ENCODE peak calls at places on chromosomes 5 and 9, in four cellular contexts. Y is A673, T is fibroblast of pulmonary artery, K is ovary. A is an unnamed sample.

GRCh38 chr5:97134634-97135033 is 7.8 kb downstream of the LIX1 start:
- DNase-seq in Y (no peak), T (no peak), K (no peak), A (no peak)

GRCh38 chr5:131379723-131380122 is 115.9 kb downstream of the CDC42SE2 start:
- DNase-seq in Y (peak; percentile 58), T (peak; percentile 95), K (no peak), A (no peak)

GRCh38 chr5:35857606-35858205 is 1.0 kb downstream of the IL7R start:
- DNase-seq in Y (peak; percentile 89), T (peak; percentile 55), K (no peak), A (peak; percentile 67)

GRCh38 chr9:72898784-72899733 is 53.8 kb downstream of the ALDH1A1 start:
- DNase-seq in Y (no peak), T (no peak), K (no peak), A (no peak)

GRCh38 chr9:95459867-95460626 is 56.7 kb downstream of the PTCH1 start:
- DNase-seq in Y (no peak), T (no peak), K (no peak), A (no peak)

GRCh38 chr5:58497956-58498942 is 7.0 kb downstream of the GAPT start:
- DNase-seq in Y (peak; percentile 48), T (peak; percentile 63), K (no peak), A (peak; percentile 53)

GRCh38 chr5:143568105-143568504 is 164.6 kb upstream of the NR3C1 start:
- DNase-seq in Y (no peak), T (no peak), K (no peak), A (no peak)

GRCh38 chr9:123725389-123725788 is 204.5 kb downstream of the DENND1A start:
- DNase-seq in Y (no peak), T (no peak), K (no peak), A (peak; percentile 30)

GRCh38 chr9:26975728-26976707 is 19.8 kb downstream of the IFT74 start:
- DNase-seq in Y (peak; percentile 52), T (peak; percentile 48), K (no peak), A (peak; percentile 81)

GRCh38 chr9:111037744-111038335 is 430 bp downstream of the LPAR1 start:
- DNase-seq in Y (peak; percentile 53), T (peak; percentile 40), K (peak; percentile 69), A (peak; percentile 25)

GRCh38 chr5:30100929-30101328 is 1092.6 kb upstream of the CDH6 start:
- DNase-seq in Y (peak; percentile 32), T (no peak), K (no peak), A (peak; percentile 1)

GRCh38 chr9:87007711-87008360 is 60.5 kb upstream of the GAS1 start:
- DNase-seq in Y (no peak), T (peak; percentile 21), K (no peak), A (peak; percentile 26)

GRCh38 chr5:39775058-39775457 is 350.3 kb upstream of the DAB2 start:
- DNase-seq in Y (no peak), T (peak; percentile 71), K (no peak), A (peak; percentile 48)

GRCh38 chr5:68823301-68823700 is 270.5 kb upstream of the SLC30A5 start:
- DNase-seq in Y (no peak), T (no peak), K (no peak), A (no peak)

GRCh38 chr5:109721741-109722140 is 32.0 kb downstream of the MAN2A1 start:
- DNase-seq in Y (no peak), T (no peak), K (no peak), A (no peak)

GRCh38 chr5:127988149-127988755 is 95.3 kb upstream of the SLC12A2 start:
- DNase-seq in Y (peak; percentile 72), T (peak; percentile 95), K (no peak), A (peak; percentile 89)

GRCh38 chr9:99231708-99232107 is 9.6 kb downstream of the SEC61B start:
- DNase-seq in Y (peak; percentile 37), T (peak; percentile 29), K (no peak), A (no peak)

GRCh38 chr9:98831636-98832035 is 24.2 kb downstream of the GALNT12 start:
- DNase-seq in Y (no peak), T (no peak), K (no peak), A (no peak)

GRCh38 chr5:16852251-16853005 is 83.7 kb downstream of the MYO10 start:
- DNase-seq in Y (no peak), T (no peak), K (no peak), A (no peak)

GRCh38 chr5:65482280-65482726 is 583 bp upstream of the ADAMTS6 start:
- DNase-seq in Y (peak; percentile 21), T (peak; percentile 61), K (no peak), A (peak; percentile 76)

GRCh38 chr5:53069626-53070025 is 39.9 kb downstream of the MOCS2 start:
- DNase-seq in Y (no peak), T (peak; percentile 88), K (no peak), A (peak; percentile 80)

GRCh38 chr9:69577123-69577522 is 95.0 kb downstream of the APBA1 start:
- DNase-seq in Y (no peak), T (no peak), K (no peak), A (no peak)

GRCh38 chr5:55421074-55421529 is 113.3 kb downstream of the MTREX start:
- DNase-seq in Y (no peak), T (no peak), K (no peak), A (no peak)

GRCh38 chr9:117413346-117414219 is 1.3 kb downstream of the ASTN2 start:
- DNase-seq in Y (peak; percentile 23), T (no peak), K (no peak), A (no peak)

GRCh38 chr5:10329421-10329807 is 21.7 kb upstream of the CMBL start:
- DNase-seq in Y (no peak), T (no peak), K (no peak), A (no peak)

GRCh38 chr9:126448865-126449577 is 122.4 kb downstream of the MVB12B start:
- DNase-seq in Y (no peak), T (no peak), K (no peak), A (no peak)

GRCh38 chr5:6574537-6574936 is 58.3 kb downstream of the NSUN2 start:
- DNase-seq in Y (peak; percentile 23), T (no peak), K (no peak), A (no peak)

DNA sequence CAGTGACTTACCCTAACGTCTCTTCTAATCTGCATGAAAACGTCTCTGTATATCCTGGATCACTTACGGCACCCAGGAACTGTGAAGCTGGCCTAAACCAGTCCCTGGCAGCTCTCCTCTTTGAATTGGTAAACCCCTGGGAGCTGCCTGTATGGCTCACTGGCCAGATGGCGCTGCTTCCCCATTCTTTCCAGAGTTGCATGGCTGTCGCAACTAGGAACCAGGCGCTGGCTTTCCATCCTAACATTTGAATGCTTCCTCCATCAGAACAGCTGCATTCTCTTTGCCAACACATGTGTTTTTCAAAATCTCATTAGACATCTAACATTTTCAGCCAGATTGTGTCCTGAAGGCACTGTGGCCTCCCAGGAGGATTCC is 8.0 kb upstream of the PCA3 start:
- DNase-seq in Y (peak; percentile 32), T (peak; percentile 38), K (no peak), A (peak; percentile 40)
- TF ChIP-seq CTCF in Y (peak; percentile 42), T (peak; percentile 19), K (no peak), A (peak; percentile 8)

GRCh38 chr5:24539625-24540024 is 105.2 kb downstream of the CDH10 start:
- DNase-seq in Y (peak; percentile 89), T (peak; percentile 13), K (no peak), A (no peak)

GRCh38 chr5:24538345-24538744 is 106.4 kb downstream of the CDH10 start:
- DNase-seq in Y (no peak), T (no peak), K (no peak), A (no peak)

GRCh38 chr5:24530907-24531306 is 113.9 kb downstream of the CDH10 start:
- DNase-seq in Y (no peak), T (no peak), K (no peak), A (no peak)

GRCh38 chr5:24535646-24536045 is 109.1 kb downstream of the CDH10 start:
- DNase-seq in Y (peak; percentile 48), T (no peak), K (no peak), A (no peak)
- TF ChIP-seq CTCF in Y (peak; percentile 59), T (no peak), K (no peak), A (no peak)

DNA sequence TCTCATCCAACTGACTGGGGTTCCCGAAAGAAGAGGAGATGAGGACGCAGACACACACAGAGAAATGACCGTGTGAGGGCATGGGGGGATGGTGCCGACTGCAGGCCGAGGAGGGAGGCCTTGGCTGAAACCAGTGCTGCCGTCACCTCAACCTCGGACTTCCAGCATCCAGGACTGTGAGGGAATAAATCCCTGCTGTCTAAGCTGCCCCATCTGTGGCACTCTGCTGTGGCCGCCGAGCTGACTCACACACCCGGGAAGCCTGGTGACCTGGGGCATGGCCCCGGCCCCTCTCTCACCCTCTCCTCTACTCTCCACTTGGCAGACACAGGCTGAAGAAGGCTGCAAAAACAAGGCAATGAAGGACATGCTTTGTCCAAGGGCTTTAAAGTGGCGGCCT is 4.4 kb upstream of the COL5A1 start:
- DNase-seq in Y (no peak), T (no peak), K (peak; percentile 26), A (no peak)
- TF ChIP-seq CTCF in Y (no peak), T (no peak), K (no peak), A (no peak)

DNA sequence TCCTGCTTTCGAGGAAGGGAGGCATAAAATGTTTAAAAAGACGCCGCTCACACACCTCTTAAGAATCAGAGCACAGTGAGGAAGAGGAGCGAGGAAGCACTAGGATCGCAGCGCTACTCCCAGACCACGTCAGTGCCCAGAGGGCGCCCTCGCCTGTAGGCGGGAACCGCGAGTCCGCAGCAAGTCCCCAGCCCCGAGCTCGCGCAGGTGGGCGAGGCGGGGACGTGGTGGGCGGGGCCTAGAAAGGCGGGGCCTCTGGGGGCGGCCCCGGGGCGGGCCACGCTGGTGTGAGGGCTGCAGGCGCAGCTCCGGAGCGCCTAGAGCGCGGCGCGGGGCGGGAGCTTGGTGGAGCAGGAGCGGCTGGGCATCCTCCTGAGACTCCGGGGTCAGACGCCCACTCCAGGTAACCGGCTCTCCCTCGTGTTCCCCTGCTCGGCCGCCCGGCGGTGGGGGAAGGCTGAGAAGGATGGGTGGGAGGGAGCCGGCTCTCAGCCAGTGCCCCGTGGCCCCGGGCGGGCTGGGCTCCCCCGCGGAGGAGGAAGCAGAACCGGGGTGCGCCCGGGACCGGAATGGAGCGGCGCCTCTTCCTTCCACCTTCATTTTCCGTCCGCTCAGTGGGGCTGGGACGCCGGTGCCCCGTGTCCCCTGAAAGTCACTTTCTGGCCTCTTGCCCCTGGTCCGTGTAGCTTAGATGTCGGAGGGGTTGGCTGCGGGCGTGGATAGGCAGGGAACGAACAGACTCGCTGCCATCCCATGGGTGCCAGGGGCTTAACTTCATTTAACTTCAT is at the start of gene GCNT1:
- DNase-seq in Y (peak; percentile 60), T (peak; percentile 79), K (peak; percentile 75), A (peak; percentile 67)
- TF ChIP-seq CTCF in Y (peak; percentile 31), T (peak; percentile 26), K (no peak), A (peak; percentile 32)

DNA sequence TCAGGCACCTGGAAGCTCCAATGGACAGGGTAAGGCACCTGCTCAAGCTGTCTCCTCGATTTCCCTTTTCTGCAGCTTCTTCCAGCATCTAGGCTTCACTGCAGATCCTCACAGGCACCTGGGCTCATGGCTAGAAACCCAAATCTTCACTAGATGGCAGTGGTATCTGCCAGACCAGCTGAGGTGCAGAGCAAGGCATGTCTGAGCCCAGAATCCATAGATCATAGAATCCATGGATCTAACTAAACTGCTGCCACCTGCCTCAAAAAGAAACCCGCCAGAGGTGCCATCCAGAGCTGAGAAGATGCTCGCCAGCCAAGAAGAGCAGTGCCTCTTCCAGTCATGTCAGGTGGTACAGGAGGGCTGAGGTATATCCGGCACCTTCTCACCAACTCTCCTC is 6.9 kb downstream of the SHC3 start:
- DNase-seq in Y (no peak), T (no peak), K (no peak), A (no peak)
- TF ChIP-seq CTCF in Y (peak; percentile 35), T (peak; percentile 8), K (no peak), A (no peak)

A was measured in fibroblast of the aortic adventitia.